ENCODE peak calls at places on chromosomes 3 and 15, in five cellular contexts. P is COR-L47; E is naive thymus-derived CD8-positive, alpha-beta T cell; I is stimulated activated CD4-positive, alpha-beta T cell treated with anti-CD3 and anti-CD28 coated beads, TNF-alpha, amount 100 ng/mL, for 1 hour; H is transverse colon. U is an unnamed sample.

GRCh38 chr15:48963524-48964113 is at the start of gene SHC4:
- DNase-seq in P (peak), E (peak), I (no peak), H (peak), U (no peak)

GRCh38 chr3:150236683-150237082 is 171.4 kb upstream of the TSC22D2 start:
- DNase-seq in P (no peak), E (no peak), I (no peak), H (no peak), U (no peak)

GRCh38 chr3:195153653-195154052 is 117.3 kb downstream of the XXYLT1 start:
- DNase-seq in P (no peak), E (no peak), I (no peak), H (no peak), U (no peak)

GRCh38 chr3:171028025-171028778 is 1.7 kb upstream of the SLC2A2 start:
- DNase-seq in P (no peak), E (peak), I (no peak), H (peak), U (no peak)

GRCh38 chr3:16936233-16936632 is 51.5 kb downstream of the PLCL2 start:
- DNase-seq in P (no peak), E (peak), I (no peak), H (no peak), U (no peak)

GRCh38 chr15:28919201-28919627 is 33.4 kb downstream of the APBA2 start:
- DNase-seq in P (no peak), E (peak), I (no peak), H (no peak), U (no peak)

GRCh38 chr15:78909791-78910228 is 35.0 kb downstream of the CTSH start:
- DNase-seq in P (peak), E (peak), I (no peak), H (no peak), U (no peak)

GRCh38 chr3:72336114-72336651 is 512.1 kb downstream of the SHQ1 start:
- DNase-seq in P (no peak), E (no peak), I (no peak), H (no peak), U (no peak)

GRCh38 chr3:5038243-5038642 is 59.0 kb downstream of the BHLHE40 start:
- DNase-seq in P (no peak), E (no peak), I (no peak), H (no peak), U (no peak)

GRCh38 chr15:79989682-79990081 is 18.7 kb upstream of the BCL2A1 start:
- DNase-seq in P (no peak), E (no peak), I (no peak), H (no peak), U (no peak)

GRCh38 chr3:195214381-195214780 is 56.6 kb downstream of the XXYLT1 start:
- DNase-seq in P (no peak), E (no peak), I (no peak), H (no peak), U (no peak)

GRCh38 chr15:50862553-50862952 is 45.9 kb upstream of the AP4E1 start:
- DNase-seq in P (no peak), E (no peak), I (no peak), H (no peak), U (no peak)

GRCh38 chr3:134034005-134034785 is 4.5 kb upstream of the SLCO2A1 start:
- DNase-seq in P (no peak), E (no peak), I (no peak), H (no peak), U (no peak)

GRCh38 chr15:34161329-34161953 is 48.5 kb downstream of the KATNBL1 start:
- DNase-seq in P (no peak), E (no peak), I (no peak), H (no peak), U (no peak)

GRCh38 chr3:160049570-160049969 is 60.9 kb downstream of the IL12A start:
- DNase-seq in P (no peak), E (no peak), I (no peak), H (no peak), U (no peak)

GRCh38 chr15:49877871-49878511 is 241.0 kb downstream of the ATP8B4 start:
- DNase-seq in P (no peak), E (no peak), I (no peak), H (no peak), U (no peak)

GRCh38 chr3:126482503-126483255 is 7.0 kb upstream of the ZXDC start:
- DNase-seq in P (no peak), E (no peak), I (no peak), H (no peak), U (no peak)

GRCh38 chr3:68973635-68974034 is 39.8 kb downstream of the EOGT start:
- DNase-seq in P (no peak), E (no peak), I (no peak), H (no peak), U (no peak)

GRCh38 chr3:105157766-105158085 is 209.0 kb upstream of the ALCAM start:
- DNase-seq in P (no peak), E (no peak), I (no peak), H (no peak), U (no peak)

GRCh38 chr15:97259943-97260342 is 700.6 kb upstream of the ARRDC4 start:
- DNase-seq in P (no peak), E (no peak), I (no peak), H (no peak), U (no peak)

GRCh38 chr3:186472466-186473008 is 71.6 kb downstream of the CRYGS start:
- DNase-seq in P (no peak), E (no peak), I (no peak), H (no peak), U (no peak)

GRCh38 chr3:47780727-47781325 is 867 bp downstream of the SMARCC1 start:
- DNase-seq in P (no peak), E (no peak), I (no peak), H (no peak), U (no peak)

GRCh38 chr3:129794319-129795201 is 99.0 kb downstream of the TMCC1 start:
- DNase-seq in P (peak), E (peak), I (no peak), H (peak), U (no peak)

GRCh38 chr3:123739754-123740153 is 144.4 kb downstream of the MYLK start:
- DNase-seq in P (no peak), E (no peak), I (no peak), H (peak), U (no peak)

GRCh38 chr3:114179575-114179974 is 723 bp upstream of the DRD3 start:
- DNase-seq in P (peak), E (no peak), I (no peak), H (no peak), U (no peak)

GRCh38 chr3:195082811-195083210 is 188.1 kb downstream of the XXYLT1 start:
- DNase-seq in P (no peak), E (no peak), I (no peak), H (no peak), U (no peak)

GRCh38 chr3:120162400-120162799 is 68.2 kb upstream of the GSK3B start:
- DNase-seq in P (no peak), E (no peak), I (no peak), H (no peak), U (no peak)

GRCh38 chr15:98800437-98801233 is 152.3 kb downstream of the IGF1R start:
- DNase-seq in P (peak), E (no peak), I (no peak), H (peak), U (no peak)